ENCODE peak calls at places on chromosomes 7 and 10, in eight cellular contexts. Z, N, R, D, F, H, J and Y are unnamed samples.

GRCh38 chr7:150338166-150338829 is 3.1 kb downstream of the RARRES2 start:
- DNase-seq in D (no peak), J (no peak), H (no peak), R (no peak), F (no peak), Z (no peak), N (no peak), Y (no peak)

GRCh38 chr10:93062499-93063216 is 2.1 kb downstream of the CYP26C1 start:
- DNase-seq in Z (no peak), H (peak; percentile 48), D (no peak), R (peak; percentile 70), N (no peak), F (peak; percentile 44), J (peak; percentile 60), Y (peak; percentile 82)

GRCh38 chr7:119197872-119198527 is 973.5 kb downstream of the ANKRD7 start:
- DNase-seq in F (peak; percentile 31), H (peak; percentile 26), R (no peak), J (peak; percentile 9), D (no peak), Z (no peak), N (peak; percentile 1), Y (peak; percentile 34)

GRCh38 chr7:55657654-55658053 is 85.4 kb upstream of the VOPP1 start:
- DNase-seq in D (no peak), H (no peak), J (peak; percentile 15), Z (no peak), F (no peak), R (no peak), N (no peak), Y (no peak)

GRCh38 chr7:19442016-19442785 is 266.6 kb downstream of the POLR1F start:
- DNase-seq in F (peak; percentile 75), H (peak; percentile 37), N (peak; percentile 3), Z (no peak), J (peak; percentile 74), D (no peak), R (no peak), Y (no peak)

GRCh38 chr7:64867863-64868440 is 35.1 kb upstream of the ZNF273 start:
- DNase-seq in R (no peak), D (no peak), H (no peak), N (no peak), Z (no peak), F (no peak), J (no peak), Y (no peak)

GRCh38 chr10:119209050-119209735 is 1.8 kb downstream of the GRK5 start:
- DNase-seq in H (peak; percentile 24), F (peak; percentile 80), D (no peak), R (peak; percentile 69), N (peak; percentile 67), J (peak; percentile 61), Z (peak; percentile 36), Y (peak; percentile 75)

GRCh38 chr10:26336979-26337378 is 101.2 kb upstream of the APBB1IP start:
- DNase-seq in H (no peak), R (no peak), N (no peak), D (no peak), J (no peak), F (no peak), Z (no peak), Y (no peak)

GRCh38 chr10:5565671-5566581 is 41.2 kb downstream of the CALML3 start:
- DNase-seq in R (no peak), J (peak; percentile 74), N (no peak), F (peak; percentile 84), Z (no peak), D (peak; percentile 87), H (no peak), Y (no peak)

GRCh38 chr10:88138319-88138848 is 275.0 kb downstream of the PTEN start:
- DNase-seq in D (no peak), F (no peak), H (no peak), Z (no peak), R (no peak), J (no peak), N (no peak), Y (no peak)

GRCh38 chr10:131996508-131997365 is 15.0 kb upstream of the BNIP3 start:
- DNase-seq in N (no peak), F (no peak), J (no peak), Z (no peak), D (no peak), R (no peak), H (no peak), Y (no peak)

GRCh38 chr7:158353606-158354570 is 233.7 kb downstream of the PTPRN2 start:
- DNase-seq in Z (no peak), F (no peak), N (no peak), H (no peak), J (peak; percentile 45), D (no peak), R (peak; percentile 23), Y (peak; percentile 64)

GRCh38 chr10:28467615-28468014 is 65.3 kb upstream of the WAC start:
- DNase-seq in N (no peak), J (no peak), D (no peak), H (no peak), Z (no peak), R (no peak), F (no peak), Y (no peak)

GRCh38 chr10:114523876-114524275 is 119.6 kb upstream of the AFAP1L2 start:
- DNase-seq in J (no peak), N (no peak), Z (no peak), D (no peak), R (no peak), H (no peak), F (no peak), Y (no peak)

GRCh38 chr10:129851941-129852650 is 112.0 kb downstream of the EBF3 start:
- DNase-seq in J (peak; percentile 73), H (no peak), D (no peak), N (no peak), R (no peak), Z (no peak), F (no peak), Y (peak; percentile 79)

GRCh38 chr7:33087356-33087755 is 21.8 kb downstream of the RP9 start:
- DNase-seq in F (no peak), H (no peak), J (no peak), N (no peak), D (no peak), Z (no peak), R (no peak), Y (no peak)

GRCh38 chr7:149071641-149072437 is 18.7 kb downstream of the ZNF786 start:
- DNase-seq in R (peak; percentile 60), J (peak; percentile 32), N (peak; percentile 31), D (no peak), H (no peak), F (peak; percentile 5), Z (peak; percentile 46), Y (peak; percentile 22)

GRCh38 chr10:101228682-101229274 is 485 bp downstream of the LBX1 start:
- DNase-seq in N (peak; percentile 60), H (no peak), Z (no peak), D (no peak), J (no peak), R (no peak), F (no peak), Y (no peak)

GRCh38 chr10:67607472-67607871 is 88.5 kb downstream of the CTNNA3 start:
- DNase-seq in Z (no peak), D (no peak), F (peak; percentile 33), N (no peak), R (no peak), H (no peak), J (peak; percentile 1), Y (no peak)

GRCh38 chr10:92972066-92972870 is 88.3 kb upstream of the CYP26C1 start:
- DNase-seq in Z (no peak), H (peak; percentile 21), J (peak; percentile 67), F (peak; percentile 90), N (peak; percentile 38), D (peak; percentile 46), R (no peak), Y (no peak)

GRCh38 chr7:100160067-100160466 is 1.5 kb upstream of the TRAPPC14 start:
- DNase-seq in F (no peak), D (no peak), J (no peak), R (no peak), H (no peak), Z (no peak), N (no peak), Y (no peak)

GRCh38 chr7:1566687-1567081 is 3.1 kb downstream of the PSMG3 start:
- DNase-seq in D (peak; percentile 56), N (no peak), F (no peak), R (no peak), H (no peak), Z (no peak), J (no peak), Y (no peak)

GRCh38 chr7:9945882-9946281 is 1027.8 kb upstream of the PHF14 start:
- DNase-seq in H (no peak), R (no peak), J (no peak), Z (no peak), D (no peak), N (no peak), F (no peak), Y (no peak)

GRCh38 chr10:44010873-44011602 is 362.4 kb upstream of the ZNF32 start:
- DNase-seq in D (no peak), N (no peak), Z (no peak), H (no peak), R (peak; percentile 10), F (peak; percentile 12), J (peak; percentile 59), Y (no peak)

GRCh38 chr7:32158076-32158475 is 87.9 kb upstream of the PDE1C start:
- DNase-seq in F (no peak), Z (no peak), D (no peak), J (peak; percentile 90), N (no peak), R (no peak), H (no peak), Y (no peak)

GRCh38 chr10:69914373-69915268 is 112.9 kb downstream of the COL13A1 start:
- DNase-seq in J (peak; percentile 67), R (peak; percentile 74), F (peak; percentile 65), N (peak; percentile 74), Z (peak; percentile 22), D (no peak), H (peak; percentile 23), Y (peak; percentile 90)

GRCh38 chr7:14687777-14688176 is 214.8 kb downstream of the DGKB start:
- DNase-seq in N (no peak), J (peak; percentile 2), R (no peak), Z (no peak), H (no peak), F (no peak), D (no peak), Y (no peak)

GRCh38 chr7:95859434-95859833 is 87.1 kb downstream of the DYNC1I1 start:
- DNase-seq in F (peak; percentile 21), Z (no peak), D (no peak), N (no peak), R (no peak), H (peak; percentile 80), J (peak; percentile 84), Y (no peak)

GRCh38 chr7:134478707-134479106 is 19.8 kb upstream of the AKR1B1 start:
- DNase-seq in F (peak; percentile 25), H (no peak), N (no peak), D (no peak), Z (no peak), R (no peak), J (no peak), Y (no peak)

GRCh38 chr10:51109821-51110533 is 35.7 kb downstream of the PRKG1 start:
- DNase-seq in D (no peak), F (peak; percentile 85), J (no peak), Z (no peak), N (no peak), H (peak; percentile 61), R (no peak), Y (no peak)

GRCh38 chr7:20214787-20215669 is 2.2 kb downstream of the MACC1 start:
- DNase-seq in Z (no peak), F (no peak), H (no peak), D (no peak), R (no peak), N (no peak), J (peak; percentile 68), Y (no peak)

GRCh38 chr7:95886501-95887090 is 114.2 kb downstream of the DYNC1I1 start:
- DNase-seq in F (peak; percentile 19), Z (no peak), R (no peak), J (peak; percentile 36), N (peak; percentile 3), D (no peak), H (peak; percentile 90), Y (no peak)

GRCh38 chr10:70693619-70694286 is 21.4 kb downstream of the ADAMTS14 start:
- DNase-seq in H (no peak), N (no peak), J (peak; percentile 25), F (peak; percentile 58), Z (no peak), R (no peak), D (no peak), Y (no peak)

GRCh38 chr10:14382022-14382421 is 51.3 kb upstream of the FRMD4A start:
- DNase-seq in Z (no peak), H (no peak), R (peak; percentile 46), J (peak; percentile 66), N (no peak), F (peak; percentile 70), D (no peak), Y (no peak)